ENCODE peak calls at places on chromosomes 7 and 10, in ten cellular contexts. P, I, W, U, O, M, N, Q, F and J are unnamed samples.

GRCh38 chr10:77160679-77161078 is 476.9 kb downstream of the KCNMA1 start:
- DNase-seq in M (no peak), F (peak; percentile 82), U (no peak), O (no peak), N (no peak), I (no peak), W (no peak), Q (no peak), P (no peak), J (no peak)

GRCh38 chr7:184768-185264 is 7.6 kb upstream of the FAM20C start:
- DNase-seq in P (no peak), U (no peak), W (no peak), M (no peak), I (no peak), F (no peak), O (no peak), N (no peak), Q (no peak), J (no peak)

GRCh38 chr7:103690576-103690975 is 244.6 kb upstream of the SLC26A5 start:
- DNase-seq in W (no peak), I (no peak), F (peak; percentile 29), U (no peak), P (no peak), M (no peak), N (no peak), O (no peak), Q (no peak), J (no peak)

GRCh38 chr7:12889391-12889790 is 202.0 kb downstream of the ARL4A start:
- DNase-seq in U (no peak), M (no peak), O (no peak), P (no peak), F (no peak), W (no peak), N (no peak), Q (no peak), I (no peak), J (no peak)

GRCh38 chr10:79123547-79123963 is 54.8 kb downstream of the ZMIZ1 start:
- DNase-seq in U (no peak), Q (no peak), F (no peak), P (no peak), M (no peak), N (no peak), O (no peak), I (no peak), W (no peak), J (no peak)

GRCh38 chr7:30040938-30041337 is 12.7 kb downstream of the PLEKHA8 start:
- DNase-seq in U (no peak), N (no peak), Q (no peak), W (no peak), I (no peak), F (no peak), P (no peak), M (no peak), O (no peak), J (no peak)

GRCh38 chr10:17394854-17395253 is 59.5 kb downstream of the ST8SIA6 start:
- DNase-seq in Q (peak; percentile 16), O (no peak), P (no peak), U (no peak), W (no peak), F (no peak), I (no peak), N (no peak), M (no peak), J (no peak)

GRCh38 chr10:50385610-50386009 is 134.3 kb upstream of the ASAH2 start:
- DNase-seq in P (no peak), O (no peak), Q (no peak), M (peak; percentile 78), W (peak; percentile 65), F (no peak), I (no peak), U (peak; percentile 47), N (no peak), J (no peak)

GRCh38 chr10:25966846-25967245 is 32.8 kb downstream of the MYO3A start:
- DNase-seq in Q (no peak), U (no peak), O (no peak), I (no peak), M (peak; percentile 8), N (no peak), F (no peak), P (no peak), W (no peak), J (no peak)

GRCh38 chr10:86661161-86662025 is 6.9 kb upstream of the LDB3 start:
- DNase-seq in N (peak; percentile 7), U (no peak), M (no peak), O (peak; percentile 83), W (peak; percentile 68), P (no peak), I (no peak), F (no peak), Q (no peak), J (peak; percentile 21)

GRCh38 chr10:74826142-74827044 is at the start of gene KAT6B:
- DNase-seq in M (peak; percentile 100), U (peak; percentile 100), O (peak; percentile 100), F (peak; percentile 100), Q (peak; percentile 100), N (peak; percentile 100), W (peak; percentile 100), I (peak; percentile 100), P (peak; percentile 100), J (peak; percentile 100)

GRCh38 chr7:70585071-70585470 is 546.9 kb upstream of the GALNT17 start:
- DNase-seq in P (no peak), N (peak; percentile 25), O (no peak), M (no peak), W (no peak), I (no peak), Q (no peak), U (no peak), F (no peak), J (no peak)

GRCh38 chr7:80699030-80699638 is 60.7 kb downstream of the CD36 start:
- DNase-seq in I (no peak), O (no peak), W (no peak), N (no peak), M (peak; percentile 61), P (no peak), F (peak; percentile 72), Q (no peak), U (no peak), J (no peak)

GRCh38 chr7:10708447-10708846 is 265.2 kb upstream of the PHF14 start:
- DNase-seq in O (no peak), I (no peak), P (no peak), W (no peak), F (peak; percentile 55), Q (no peak), U (no peak), M (peak; percentile 6), N (peak; percentile 38), J (no peak)

GRCh38 chr7:67518580-67518979 is 521.9 kb downstream of the TYW1 start:
- DNase-seq in I (no peak), P (no peak), Q (no peak), F (no peak), W (no peak), O (peak; percentile 67), M (no peak), U (no peak), N (no peak), J (no peak)

GRCh38 chr7:139696547-139696946 is 81.3 kb downstream of the HIPK2 start:
- DNase-seq in P (no peak), Q (no peak), O (no peak), F (no peak), N (no peak), I (no peak), W (no peak), U (no peak), M (no peak), J (no peak)

GRCh38 chr10:47206449-47207279 is 93.3 kb upstream of the GDF10 start:
- DNase-seq in F (peak; percentile 33), I (peak; percentile 30), W (no peak), U (no peak), Q (no peak), M (no peak), N (no peak), O (no peak), P (no peak), J (no peak)

GRCh38 chr10:99535764-99536399 is 3.1 kb downstream of the NKX2-3 start:
- DNase-seq in O (no peak), I (no peak), F (no peak), P (no peak), M (no peak), N (peak; percentile 49), U (no peak), Q (no peak), W (no peak), J (no peak)

GRCh38 chr10:101889256-101890210 is 45.9 kb upstream of the KCNIP2 start:
- DNase-seq in M (peak; percentile 78), P (peak; percentile 45), Q (peak; percentile 65), F (peak; percentile 40), N (peak; percentile 90), W (peak; percentile 75), U (peak; percentile 67), I (peak; percentile 85), O (peak; percentile 83), J (peak; percentile 87)